ENCODE peak calls at places on chromosomes 2 and 18, in eight cellular contexts. One of them, this sample, is unnamed.

GRCh38 chr2:238724728-238725127 is 123.2 kb upstream of the TWIST2 start:
- DNase-seq in iPS-NIHi11: no peak
- DNase-seq in MCF 10A: no peak
- DNase-seq in COR-L47: no peak
- DNase-seq in fibroblast of the aortic adventitia: peak
- DNase-seq in esophagus squamous epithelium: no peak
- DNase-seq in GM03348: no peak
- DNase-seq in GM23338: no peak
- DNase-seq in this sample: no peak

GRCh38 chr18:58402247-58402646 is 226.6 kb downstream of the ALPK2 start:
- DNase-seq in iPS-NIHi11: no peak
- DNase-seq in fibroblast of the aortic adventitia: peak
- DNase-seq in GM03348: no peak
- DNase-seq in esophagus squamous epithelium: no peak
- DNase-seq in MCF 10A: peak
- DNase-seq in GM23338: no peak
- DNase-seq in COR-L47: peak
- DNase-seq in this sample: no peak

GRCh38 chr2:147479363-147479762 is 365.5 kb upstream of the ACVR2A start:
- DNase-seq in GM03348: no peak
- DNase-seq in COR-L47: no peak
- DNase-seq in iPS-NIHi11: no peak
- DNase-seq in esophagus squamous epithelium: no peak
- DNase-seq in fibroblast of the aortic adventitia: no peak
- DNase-seq in GM23338: no peak
- DNase-seq in MCF 10A: no peak
- DNase-seq in this sample: no peak

GRCh38 chr18:26617151-26617554 is 68.8 kb upstream of the KCTD1 start:
- DNase-seq in COR-L47: no peak
- DNase-seq in MCF 10A: peak
- DNase-seq in GM03348: peak
- DNase-seq in esophagus squamous epithelium: no peak
- DNase-seq in GM23338: no peak
- DNase-seq in iPS-NIHi11: no peak
- DNase-seq in fibroblast of the aortic adventitia: peak
- DNase-seq in this sample: no peak

GRCh38 chr2:135164431-135164830 is 112.3 kb downstream of the RAB3GAP1 start:
- DNase-seq in GM03348: peak
- DNase-seq in fibroblast of the aortic adventitia: peak
- DNase-seq in MCF 10A: peak
- DNase-seq in GM23338: no peak
- DNase-seq in esophagus squamous epithelium: no peak
- DNase-seq in iPS-NIHi11: no peak
- DNase-seq in COR-L47: no peak
- DNase-seq in this sample: no peak

GRCh38 chr2:26655611-26656195 is 14.5 kb upstream of the CIB4 start:
- DNase-seq in fibroblast of the aortic adventitia: no peak
- DNase-seq in GM23338: peak
- DNase-seq in esophagus squamous epithelium: no peak
- DNase-seq in iPS-NIHi11: peak
- DNase-seq in MCF 10A: no peak
- DNase-seq in COR-L47: no peak
- DNase-seq in GM03348: no peak
- DNase-seq in this sample: no peak

GRCh38 chr2:226738821-226739507 is 60.7 kb downstream of the IRS1 start:
- DNase-seq in MCF 10A: peak
- DNase-seq in GM23338: peak
- DNase-seq in GM03348: no peak
- DNase-seq in iPS-NIHi11: no peak
- DNase-seq in esophagus squamous epithelium: no peak
- DNase-seq in COR-L47: no peak
- DNase-seq in fibroblast of the aortic adventitia: peak
- DNase-seq in this sample: no peak

GRCh38 chr18:52339891-52340371 is at the start of gene DCC:
- DNase-seq in fibroblast of the aortic adventitia: peak
- DNase-seq in GM23338: peak
- DNase-seq in iPS-NIHi11: peak
- DNase-seq in COR-L47: peak
- DNase-seq in esophagus squamous epithelium: no peak
- DNase-seq in GM03348: peak
- DNase-seq in MCF 10A: peak
- DNase-seq in this sample: no peak

GRCh38 chr18:72201032-72201431 is 343.1 kb downstream of the CBLN2 start:
- DNase-seq in esophagus squamous epithelium: no peak
- DNase-seq in iPS-NIHi11: no peak
- DNase-seq in COR-L47: no peak
- DNase-seq in MCF 10A: no peak
- DNase-seq in GM23338: no peak
- DNase-seq in GM03348: no peak
- DNase-seq in fibroblast of the aortic adventitia: no peak
- DNase-seq in this sample: no peak

GRCh38 chr2:69518836-69519235 is 81.6 kb upstream of the NFU1 start:
- DNase-seq in GM23338: peak
- DNase-seq in fibroblast of the aortic adventitia: peak
- DNase-seq in MCF 10A: no peak
- DNase-seq in iPS-NIHi11: peak
- DNase-seq in COR-L47: no peak
- DNase-seq in GM03348: no peak
- DNase-seq in esophagus squamous epithelium: no peak
- DNase-seq in this sample: no peak

GRCh38 chr18:55406374-55407045 is 181.5 kb downstream of the TCF4 start:
- DNase-seq in fibroblast of the aortic adventitia: no peak
- DNase-seq in GM23338: no peak
- DNase-seq in MCF 10A: no peak
- DNase-seq in COR-L47: peak
- DNase-seq in iPS-NIHi11: no peak
- DNase-seq in GM03348: no peak
- DNase-seq in esophagus squamous epithelium: no peak
- DNase-seq in this sample: no peak

GRCh38 chr2:42060718-42061619 is 13.1 kb downstream of the PKDCC start:
- DNase-seq in GM23338: no peak
- DNase-seq in GM03348: no peak
- DNase-seq in MCF 10A: no peak
- DNase-seq in iPS-NIHi11: no peak
- DNase-seq in esophagus squamous epithelium: no peak
- DNase-seq in fibroblast of the aortic adventitia: peak
- DNase-seq in COR-L47: no peak
- DNase-seq in this sample: no peak

GRCh38 chr2:36819090-36819711 is 122.7 kb downstream of the VIT start:
- DNase-seq in GM23338: peak
- DNase-seq in MCF 10A: peak
- DNase-seq in iPS-NIHi11: no peak
- DNase-seq in COR-L47: no peak
- DNase-seq in esophagus squamous epithelium: no peak
- DNase-seq in fibroblast of the aortic adventitia: no peak
- DNase-seq in GM03348: no peak
- DNase-seq in this sample: no peak

GRCh38 chr18:7590800-7591560 is 23.9 kb downstream of the PTPRM start:
- DNase-seq in MCF 10A: no peak
- DNase-seq in GM03348: peak
- DNase-seq in COR-L47: no peak
- DNase-seq in fibroblast of the aortic adventitia: no peak
- DNase-seq in iPS-NIHi11: no peak
- DNase-seq in GM23338: no peak
- DNase-seq in esophagus squamous epithelium: no peak
- DNase-seq in this sample: no peak

GRCh38 chr2:84631047-84631446 is 114.7 kb downstream of the DNAH6 start:
- DNase-seq in GM23338: peak
- DNase-seq in COR-L47: peak
- DNase-seq in esophagus squamous epithelium: no peak
- DNase-seq in fibroblast of the aortic adventitia: peak
- DNase-seq in iPS-NIHi11: peak
- DNase-seq in MCF 10A: peak
- DNase-seq in GM03348: peak
- DNase-seq in this sample: no peak

GRCh38 chr18:44878335-44878734 is 197.6 kb downstream of the SETBP1 start:
- DNase-seq in MCF 10A: no peak
- DNase-seq in GM23338: no peak
- DNase-seq in esophagus squamous epithelium: no peak
- DNase-seq in COR-L47: no peak
- DNase-seq in fibroblast of the aortic adventitia: no peak
- DNase-seq in iPS-NIHi11: no peak
- DNase-seq in GM03348: no peak
- DNase-seq in this sample: no peak

GRCh38 chr2:189865836-189866235 is 81.6 kb downstream of the PMS1 start:
- DNase-seq in GM03348: no peak
- DNase-seq in esophagus squamous epithelium: no peak
- DNase-seq in iPS-NIHi11: no peak
- DNase-seq in GM23338: no peak
- DNase-seq in COR-L47: no peak
- DNase-seq in fibroblast of the aortic adventitia: no peak
- DNase-seq in MCF 10A: no peak
- DNase-seq in this sample: no peak

GRCh38 chr2:222297600-222297935 is 1.2 kb downstream of the PAX3 start:
- DNase-seq in GM23338: peak
- DNase-seq in fibroblast of the aortic adventitia: no peak
- DNase-seq in iPS-NIHi11: no peak
- DNase-seq in MCF 10A: no peak
- DNase-seq in COR-L47: no peak
- DNase-seq in GM03348: no peak
- DNase-seq in esophagus squamous epithelium: no peak
- DNase-seq in this sample: no peak

GRCh38 chr2:66301073-66301766 is 133.7 kb upstream of the MEIS1 start:
- DNase-seq in fibroblast of the aortic adventitia: peak
- DNase-seq in GM23338: no peak
- DNase-seq in esophagus squamous epithelium: no peak
- DNase-seq in COR-L47: no peak
- DNase-seq in iPS-NIHi11: no peak
- DNase-seq in MCF 10A: no peak
- DNase-seq in GM03348: peak
- DNase-seq in this sample: no peak

GRCh38 chr2:228827056-228827455 is 444.0 kb downstream of the PID1 start:
- DNase-seq in GM23338: no peak
- DNase-seq in COR-L47: no peak
- DNase-seq in MCF 10A: no peak
- DNase-seq in iPS-NIHi11: no peak
- DNase-seq in esophagus squamous epithelium: no peak
- DNase-seq in GM03348: peak
- DNase-seq in fibroblast of the aortic adventitia: peak
- DNase-seq in this sample: no peak

GRCh38 chr2:120398051-120398960 is 52.4 kb downstream of the INHBB start:
- DNase-seq in iPS-NIHi11: no peak
- DNase-seq in GM23338: no peak
- DNase-seq in fibroblast of the aortic adventitia: peak
- DNase-seq in esophagus squamous epithelium: no peak
- DNase-seq in GM03348: peak
- DNase-seq in MCF 10A: peak
- DNase-seq in COR-L47: no peak
- DNase-seq in this sample: no peak

GRCh38 chr2:105399207-105399861 is 483 bp upstream of the FHL2 start:
- DNase-seq in MCF 10A: no peak
- DNase-seq in iPS-NIHi11: no peak
- DNase-seq in COR-L47: no peak
- DNase-seq in GM03348: no peak
- DNase-seq in GM23338: peak
- DNase-seq in esophagus squamous epithelium: no peak
- DNase-seq in fibroblast of the aortic adventitia: no peak
- DNase-seq in this sample: no peak

GRCh38 chr2:236665130-236665529 is 95.5 kb downstream of the ACKR3 start:
- DNase-seq in GM23338: no peak
- DNase-seq in fibroblast of the aortic adventitia: no peak
- DNase-seq in MCF 10A: peak
- DNase-seq in iPS-NIHi11: no peak
- DNase-seq in GM03348: no peak
- DNase-seq in COR-L47: no peak
- DNase-seq in esophagus squamous epithelium: no peak
- DNase-seq in this sample: no peak

GRCh38 chr2:161979490-161979889 is 94.5 kb downstream of the DPP4 start:
- DNase-seq in iPS-NIHi11: no peak
- DNase-seq in MCF 10A: no peak
- DNase-seq in fibroblast of the aortic adventitia: no peak
- DNase-seq in GM03348: no peak
- DNase-seq in COR-L47: no peak
- DNase-seq in esophagus squamous epithelium: no peak
- DNase-seq in GM23338: no peak
- DNase-seq in this sample: no peak

GRCh38 chr2:54906711-54907110 is 143.5 kb downstream of the RTN4 start:
- DNase-seq in esophagus squamous epithelium: no peak
- DNase-seq in COR-L47: no peak
- DNase-seq in GM03348: no peak
- DNase-seq in fibroblast of the aortic adventitia: no peak
- DNase-seq in GM23338: peak
- DNase-seq in MCF 10A: no peak
- DNase-seq in iPS-NIHi11: no peak
- DNase-seq in this sample: no peak

GRCh38 chr2:85166021-85166420 is 32.8 kb downstream of the TCF7L1 start:
- DNase-seq in GM23338: no peak
- DNase-seq in GM03348: no peak
- DNase-seq in esophagus squamous epithelium: no peak
- DNase-seq in COR-L47: no peak
- DNase-seq in MCF 10A: no peak
- DNase-seq in iPS-NIHi11: no peak
- DNase-seq in fibroblast of the aortic adventitia: no peak
- DNase-seq in this sample: no peak

GRCh38 chr2:7841751-7842150 is 840.1 kb upstream of the ID2 start:
- DNase-seq in GM23338: no peak
- DNase-seq in GM03348: no peak
- DNase-seq in COR-L47: no peak
- DNase-seq in iPS-NIHi11: no peak
- DNase-seq in MCF 10A: no peak
- DNase-seq in fibroblast of the aortic adventitia: no peak
- DNase-seq in esophagus squamous epithelium: no peak
- DNase-seq in this sample: no peak

GRCh38 chr2:202161106-202161836 is 77.1 kb downstream of the SUMO1 start:
- DNase-seq in COR-L47: no peak
- DNase-seq in iPS-NIHi11: no peak
- DNase-seq in MCF 10A: no peak
- DNase-seq in fibroblast of the aortic adventitia: peak
- DNase-seq in esophagus squamous epithelium: no peak
- DNase-seq in GM03348: no peak
- DNase-seq in GM23338: no peak
- DNase-seq in this sample: no peak

GRCh38 chr2:12861344-12861942 is 144.7 kb downstream of the TRIB2 start:
- DNase-seq in iPS-NIHi11: no peak
- DNase-seq in GM03348: peak
- DNase-seq in GM23338: no peak
- DNase-seq in COR-L47: no peak
- DNase-seq in fibroblast of the aortic adventitia: peak
- DNase-seq in esophagus squamous epithelium: no peak
- DNase-seq in MCF 10A: peak
- DNase-seq in this sample: no peak

GRCh38 chr2:113178891-113179290 is 5.1 kb downstream of the PSD4 start:
- DNase-seq in GM23338: no peak
- DNase-seq in COR-L47: no peak
- DNase-seq in iPS-NIHi11: no peak
- DNase-seq in MCF 10A: no peak
- DNase-seq in GM03348: no peak
- DNase-seq in fibroblast of the aortic adventitia: no peak
- DNase-seq in esophagus squamous epithelium: no peak
- DNase-seq in this sample: no peak

GRCh38 chr2:52810460-52810859 is 957.1 kb upstream of the CHAC2 start:
- DNase-seq in GM23338: peak
- DNase-seq in MCF 10A: peak
- DNase-seq in iPS-NIHi11: peak
- DNase-seq in esophagus squamous epithelium: no peak
- DNase-seq in GM03348: peak
- DNase-seq in COR-L47: peak
- DNase-seq in fibroblast of the aortic adventitia: peak
- DNase-seq in this sample: no peak

GRCh38 chr2:239144713-239144999 is 256.2 kb downstream of the HDAC4 start:
- DNase-seq in fibroblast of the aortic adventitia: no peak
- DNase-seq in esophagus squamous epithelium: no peak
- DNase-seq in COR-L47: no peak
- DNase-seq in GM03348: no peak
- DNase-seq in MCF 10A: no peak
- DNase-seq in iPS-NIHi11: no peak
- DNase-seq in GM23338: no peak
- DNase-seq in this sample: no peak

This sample was measured in naive thymus-derived CD8-positive, alpha-beta T cell.